ENCODE peak calls at places on chromosomes 2 and 18, in six cellular contexts. A, E, W, I, K and V are unnamed samples.

GRCh38 chr2:173965372-173966025 is at the start of gene SP3:
- DNase-seq in A (peak), E (peak), W (peak), I (peak), K (peak), V (peak)

GRCh38 chr2:229714080-229714735 is at the start of gene DNER:
- DNase-seq in A (no peak), E (peak), W (no peak), I (peak), K (no peak), V (peak)

GRCh38 chr2:98915751-98916358 is 20.2 kb downstream of the CRACDL start:
- DNase-seq in A (peak), E (no peak), W (peak), I (no peak), K (peak), V (peak)

GRCh38 chr2:144448389-144449027 is 71.4 kb downstream of the ZEB2 start:
- DNase-seq in A (no peak), E (no peak), W (no peak), I (no peak), K (no peak), V (no peak)

GRCh38 chr2:108607706-108608301 is 73.5 kb downstream of the LIMS1 start:
- DNase-seq in A (peak), E (no peak), W (no peak), I (peak), K (peak), V (peak)

GRCh38 chr2:84924173-84925106 is 19.0 kb downstream of the TMSB10 start:
- DNase-seq in A (peak), E (no peak), W (no peak), I (peak), K (peak), V (peak)

GRCh38 chr2:163664610-163665009 is 71.2 kb downstream of the FIGN start:
- DNase-seq in A (peak), E (no peak), W (no peak), I (no peak), K (peak), V (peak)

GRCh38 chr2:23703037-23703582 is 223.8 kb downstream of the ATAD2B start:
- DNase-seq in A (no peak), E (no peak), W (no peak), I (no peak), K (no peak), V (no peak)

GRCh38 chr2:191696001-191696400 is 18.1 kb downstream of the NABP1 start:
- DNase-seq in A (peak), E (no peak), W (no peak), I (no peak), K (peak), V (peak)

GRCh38 chr2:239916205-239917127 is 108.7 kb downstream of the NDUFA10 start:
- DNase-seq in A (no peak), E (no peak), W (peak), I (no peak), K (no peak), V (no peak)

GRCh38 chr2:219645631-219646527 is 18.4 kb downstream of the SLC4A3 start:
- DNase-seq in A (peak), E (no peak), W (no peak), I (no peak), K (peak), V (peak)

GRCh38 chr2:98769784-98770183 is 38.9 kb upstream of the MGAT4A start:
- DNase-seq in A (no peak), E (no peak), W (no peak), I (no peak), K (no peak), V (peak)

GRCh38 chr2:9703085-9703641 is 72.4 kb upstream of the YWHAQ start:
- DNase-seq in A (peak), E (no peak), W (peak), I (no peak), K (peak), V (peak)
- H3K4me3 ChIP-seq in A (no peak), E (no peak), W (no peak), I (no peak), K (no peak), V (no peak)

DNA sequence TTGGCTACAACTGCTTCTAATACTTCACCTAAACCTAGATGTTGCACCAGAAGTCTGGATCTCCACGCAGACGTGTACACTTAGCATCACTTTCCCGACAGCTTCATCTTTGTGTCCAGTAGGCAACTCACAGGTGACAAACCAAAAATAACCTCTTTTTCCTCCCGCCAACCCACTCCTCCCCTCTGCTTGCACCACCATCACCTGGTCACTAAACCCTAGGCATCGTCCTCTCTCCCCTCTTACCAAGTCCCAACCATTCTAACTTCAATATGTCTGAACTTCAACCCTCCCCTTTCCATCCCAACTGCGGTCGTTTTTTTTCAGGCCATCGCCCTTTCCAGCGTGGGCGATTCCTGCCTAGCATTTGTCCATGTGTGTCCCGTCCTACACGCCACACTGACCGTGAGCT is 413 bp upstream of the CHMP3 start:
- DNase-seq in A (no peak), E (no peak), W (no peak), I (no peak), K (no peak), V (no peak)
- H3K4me3 ChIP-seq in A (peak), E (no peak), W (peak), I (peak), K (peak), V (peak)

GRCh38 chr2:16003809-16004208 is 63.5 kb downstream of the MYCN start:
- DNase-seq in A (no peak), E (no peak), W (no peak), I (no peak), K (no peak), V (no peak)
- H3K4me3 ChIP-seq in A (no peak), E (no peak), W (no peak), I (no peak), K (no peak), V (no peak)

GRCh38 chr2:132272713-132273112 is 111.0 kb upstream of the ANKRD30BL start:
- DNase-seq in A (no peak), E (no peak), W (no peak), I (no peak), K (no peak), V (no peak)

GRCh38 chr2:132270981-132271546 is 109.3 kb upstream of the ANKRD30BL start:
- DNase-seq in A (no peak), E (no peak), W (no peak), I (no peak), K (no peak), V (no peak)

GRCh38 chr2:132270255-132270654 is 108.5 kb upstream of the ANKRD30BL start:
- DNase-seq in A (no peak), E (no peak), W (no peak), I (no peak), K (no peak), V (no peak)

GRCh38 chr2:132267372-132267771 is 105.6 kb upstream of the ANKRD30BL start:
- DNase-seq in A (no peak), E (no peak), W (no peak), I (peak), K (peak), V (peak)
- H3K4me3 ChIP-seq in A (peak), E (no peak), W (peak), I (peak), K (no peak), V (no peak)

GRCh38 chr18:26479686-26480079 is 68.7 kb downstream of the KCTD1 start:
- DNase-seq in A (no peak), E (no peak), W (no peak), I (no peak), K (peak), V (no peak)
- H3K4me3 ChIP-seq in A (no peak), E (no peak), W (no peak), I (no peak), K (no peak), V (no peak)

GRCh38 chr2:112275887-112276773 is 733 bp downstream of the ZC3H6 start:
- DNase-seq in A (peak), E (peak), W (peak), I (peak), K (peak), V (peak)

GRCh38 chr2:112275314-112275886 is at the start of gene ZC3H6:
- DNase-seq in A (peak), E (peak), W (peak), I (peak), K (peak), V (peak)

GRCh38 chr2:112273349-112273748 is 2.0 kb upstream of the ZC3H6 start:
- DNase-seq in A (no peak), E (no peak), W (no peak), I (no peak), K (no peak), V (no peak)

GRCh38 chr2:112277591-112278220 is 2.3 kb downstream of the ZC3H6 start:
- DNase-seq in A (peak), E (no peak), W (no peak), I (no peak), K (peak), V (no peak)

DNA sequence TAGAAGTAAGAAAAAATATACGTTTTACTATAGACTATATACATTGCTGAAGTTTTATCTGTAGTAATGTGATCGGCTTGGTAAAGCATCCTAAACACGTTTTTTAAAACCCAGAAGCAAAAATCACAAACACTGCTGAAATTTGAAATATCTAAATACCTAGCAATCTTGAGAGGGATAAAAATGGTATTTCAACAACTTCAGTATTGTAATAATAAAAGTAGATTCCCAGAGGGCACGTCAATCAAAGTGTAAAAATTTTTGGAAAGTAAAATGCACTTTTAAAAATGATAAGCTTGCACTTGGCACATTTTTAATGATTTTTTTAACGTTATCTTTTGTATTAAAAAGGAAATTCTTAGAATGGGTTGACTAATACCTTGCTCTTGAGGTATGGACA is 1.6 kb downstream of the ZC3H6 start:
- DNase-seq in A (no peak), E (no peak), W (no peak), I (no peak), K (peak), V (no peak)
- H3K4me3 ChIP-seq in A (no peak), E (no peak), W (peak), I (peak), K (no peak), V (peak)

GRCh38 chr2:68487773-68488355 is 20.5 kb downstream of the APLF start:
- DNase-seq in A (peak), E (no peak), W (no peak), I (peak), K (peak), V (peak)
- H3K4me3 ChIP-seq in A (no peak), E (no peak), W (no peak), I (no peak), K (no peak), V (no peak)

GRCh38 chr2:161136696-161137324 is 23.4 kb upstream of the TANK start:
- DNase-seq in A (peak), E (no peak), W (no peak), I (peak), K (peak), V (peak)

GRCh38 chr2:161138429-161138828 is 21.8 kb upstream of the TANK start:
- DNase-seq in A (no peak), E (no peak), W (no peak), I (peak), K (no peak), V (peak)

GRCh38 chr2:161134547-161135518 is 25.4 kb upstream of the TANK start:
- DNase-seq in A (peak), E (no peak), W (no peak), I (no peak), K (peak), V (peak)

GRCh38 chr2:161133366-161133765 is 26.9 kb upstream of the TANK start:
- DNase-seq in A (no peak), E (no peak), W (no peak), I (no peak), K (no peak), V (no peak)

GRCh38 chr2:161136194-161136593 is 24.0 kb upstream of the TANK start:
- DNase-seq in A (peak), E (no peak), W (no peak), I (peak), K (no peak), V (no peak)
- H3K4me3 ChIP-seq in A (no peak), E (no peak), W (peak), I (peak), K (no peak), V (no peak)